ENCODE peak calls at places on chromosomes 3 and 15, in five cellular contexts. O is mammary epithelial cell, R is fibroblast of pulmonary artery, T is dorsolateral prefrontal cortex, Y is OCI-LY7. U is an unnamed sample.
A peak's percentile ranks its signal among the peaks of the same experiment; 100 is the strongest.

GRCh38 chr3:127565711-127566110 is 24.8 kb downstream of the TPRA1 start:
- DNase-seq in O (no peak), R (no peak), T (no peak), Y (no peak), U (no peak)

GRCh38 chr15:69044899-69045298 is 30.4 kb downstream of the NOX5 start:
- DNase-seq in O (peak; percentile 97), R (peak; percentile 77), T (no peak), Y (no peak), U (peak; percentile 56)

GRCh38 chr3:10927551-10927950 is 65.0 kb upstream of the SLC6A1 start:
- DNase-seq in O (peak; percentile 30), R (no peak), T (no peak), Y (no peak), U (peak; percentile 49)

GRCh38 chr3:125337506-125337905 is 37.6 kb downstream of the ZNF148 start:
- DNase-seq in O (no peak), R (no peak), T (no peak), Y (no peak), U (no peak)

GRCh38 chr15:48282186-48282585 is 49.0 kb upstream of the DUT start:
- DNase-seq in O (no peak), R (peak; percentile 18), T (no peak), Y (no peak), U (peak; percentile 35)

GRCh38 chr15:58947179-58947578 is 13.7 kb upstream of the SLTM start:
- DNase-seq in O (no peak), R (peak; percentile 57), T (no peak), Y (no peak), U (no peak)

GRCh38 chr15:35674873-35675781 is 129.2 kb upstream of the DPH6 start:
- DNase-seq in O (no peak), R (peak; percentile 80), T (no peak), Y (no peak), U (peak; percentile 34)

GRCh38 chr3:161163297-161163696 is 57.8 kb upstream of the NMD3 start:
- DNase-seq in O (peak; percentile 94), R (peak; percentile 93), T (no peak), Y (no peak), U (peak; percentile 81)

GRCh38 chr15:87268675-87269074 is 987.9 kb downstream of the NTRK3 start:
- DNase-seq in O (peak; percentile 54), R (no peak), T (no peak), Y (no peak), U (peak; percentile 39)

GRCh38 chr15:64334530-64334929 is 21.4 kb downstream of the CSNK1G1 start:
- DNase-seq in O (no peak), R (no peak), T (no peak), Y (peak; percentile 57), U (no peak)

GRCh38 chr3:3726549-3726948 is 72.7 kb upstream of the LRRN1 start:
- DNase-seq in O (no peak), R (no peak), T (no peak), Y (no peak), U (no peak)

GRCh38 chr15:26773917-26774316 is 1.1 kb upstream of the GABRB3 start:
- DNase-seq in O (no peak), R (no peak), T (no peak), Y (no peak), U (no peak)

GRCh38 chr3:179973931-179974361 is 62.8 kb downstream of the PEX5L start:
- DNase-seq in O (no peak), R (no peak), T (peak; percentile 59), Y (no peak), U (no peak)

GRCh38 chr3:129460572-129460971 is 20.5 kb downstream of the IFT122 start:
- DNase-seq in O (no peak), R (no peak), T (no peak), Y (no peak), U (no peak)

GRCh38 chr3:113054552-113054951 is 63.8 kb downstream of the GTPBP8 start:
- DNase-seq in O (peak; percentile 77), R (peak; percentile 79), T (no peak), Y (no peak), U (peak; percentile 71)

GRCh38 chr15:96366526-96366877 is 36.0 kb downstream of the NR2F2 start:
- DNase-seq in O (no peak), R (no peak), T (no peak), Y (no peak), U (no peak)

GRCh38 chr15:60652245-60652644 is 173.3 kb upstream of the ICE2 start:
- DNase-seq in O (no peak), R (no peak), T (no peak), Y (peak; percentile 32), U (no peak)

GRCh38 chr3:17424137-17424536 is 318.3 kb downstream of the TBC1D5 start:
- DNase-seq in O (no peak), R (no peak), T (no peak), Y (no peak), U (peak; percentile 46)

GRCh38 chr3:150783334-150783733 is 20.4 kb upstream of the SIAH2 start:
- DNase-seq in O (no peak), R (peak; percentile 41), T (no peak), Y (no peak), U (peak; percentile 51)

GRCh38 chr15:69730281-69731235 is 277.9 kb downstream of the RPLP1 start:
- DNase-seq in O (no peak), R (peak; percentile 27), T (no peak), Y (no peak), U (no peak)

GRCh38 chr15:39665629-39666245 is 84.9 kb downstream of the THBS1 start:
- DNase-seq in O (no peak), R (no peak), T (no peak), Y (no peak), U (no peak)
- H3K4me3 ChIP-seq in O (no peak overlapping the region), R (no peak overlapping the region), T (no peak overlapping the region), Y (no peak overlapping the region), U (no peak overlapping the region)

GRCh38 chr3:164007764-164008163 is 1070.5 kb downstream of the SI start:
- DNase-seq in O (no peak), R (no peak), T (no peak), Y (no peak), U (no peak)

DNA sequence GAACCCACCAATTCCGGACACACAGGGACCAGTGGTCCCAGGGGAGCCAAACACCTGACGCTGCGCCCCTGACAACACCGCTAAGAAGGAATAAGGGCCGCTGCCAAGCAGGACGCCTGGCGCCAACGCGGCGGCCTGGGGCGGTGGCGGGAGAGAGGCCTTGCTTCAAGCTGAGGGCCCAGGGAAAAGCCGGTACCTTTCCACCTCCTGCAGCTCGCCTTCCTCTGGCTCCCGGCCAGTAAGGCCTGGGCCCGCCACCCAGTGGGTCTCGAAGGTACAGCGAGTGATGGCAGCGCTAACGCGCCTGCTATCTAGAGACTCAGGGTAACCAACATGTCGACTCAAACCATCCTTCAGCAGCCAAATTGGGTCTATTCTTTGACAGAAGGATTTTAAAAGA is 1074.1 kb downstream of the SI start:
- DNase-seq in O (no peak), R (no peak), T (no peak), Y (no peak), U (no peak)
- TF ChIP-seq CTCF in O (no peak), R (no peak), T (no peak), Y (no peak), U (no peak)

DNA sequence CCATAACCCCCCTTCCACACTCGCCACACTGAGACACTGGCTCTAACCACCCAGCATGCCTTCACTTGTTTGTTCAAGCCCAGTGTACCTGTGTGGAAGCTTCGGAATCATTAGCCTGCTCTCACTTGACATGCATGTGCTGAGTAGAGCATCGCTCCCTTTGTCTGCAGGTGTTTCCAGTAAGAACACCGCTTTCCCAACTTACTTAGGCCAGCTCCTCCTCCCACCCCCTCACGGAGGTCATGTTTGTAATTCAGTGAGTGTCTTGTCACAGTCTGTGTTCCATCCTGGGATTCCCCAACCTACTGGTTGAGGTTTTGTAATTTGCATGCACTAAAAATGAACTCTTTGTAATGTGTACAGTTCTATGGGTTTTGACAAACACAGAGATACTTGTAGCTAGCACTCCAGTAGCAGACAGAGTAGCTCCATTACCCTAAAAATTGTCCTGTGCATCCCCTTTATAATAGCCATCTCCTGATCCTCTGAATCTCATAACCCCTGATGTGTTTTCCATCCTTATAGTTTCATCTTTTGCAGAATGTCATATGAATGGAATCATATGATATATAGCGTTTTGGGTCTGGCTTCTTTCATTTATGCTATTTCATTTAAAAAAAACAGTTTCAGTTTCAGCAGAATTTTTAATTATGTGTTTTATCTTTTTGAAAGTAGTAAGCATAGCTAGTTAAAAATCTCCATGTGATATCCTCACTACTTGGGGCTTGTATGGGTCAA is 132.5 kb downstream of the KLF13 start:
- DNase-seq in O (peak; percentile 87), R (no peak), T (no peak), Y (peak; percentile 88), U (no peak)
- H3K4me3 ChIP-seq in O (no peak overlapping the region), R (no peak overlapping the region), T (no peak overlapping the region), Y (peak overlapping the region; percentile 62), U (no peak overlapping the region)

DNA sequence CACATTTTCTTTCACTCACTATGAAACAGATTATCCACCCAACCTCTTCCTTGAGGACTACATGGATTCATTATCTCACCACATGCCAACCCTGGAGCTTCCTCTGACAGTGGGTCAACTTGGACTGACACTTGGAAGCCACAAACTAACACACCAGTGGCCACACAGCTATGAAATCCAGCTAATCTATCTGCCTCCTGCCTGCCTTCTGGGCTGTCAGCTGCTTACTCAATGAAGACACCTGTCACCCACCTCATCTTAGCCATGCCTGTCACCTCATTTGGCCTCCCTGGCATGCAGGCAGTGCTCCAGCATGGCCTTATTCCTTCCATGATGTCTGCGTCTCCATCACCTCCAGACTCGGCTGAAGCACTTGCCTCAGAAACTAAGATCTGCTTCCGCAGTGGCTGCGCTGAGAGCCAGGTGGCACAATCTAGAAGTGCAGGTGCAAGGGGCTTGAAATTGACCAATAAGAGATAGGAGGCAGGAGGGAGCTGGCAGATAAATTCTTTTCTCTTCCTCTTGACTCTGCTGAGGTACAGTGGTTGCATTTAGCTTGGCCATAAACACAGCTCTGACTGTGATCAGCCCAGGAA is 105.2 kb upstream of the RNF7 start:
- DNase-seq in O (no peak), R (no peak), T (no peak), Y (no peak), U (no peak)
- TF ChIP-seq CTCF in O (no peak), R (no peak), T (no peak), Y (no peak), U (no peak)

U was measured in fibroblast of the aortic adventitia.